ENCODE peak calls at places on chromosomes 4 and X, in five cellular contexts. B, A, O, Y and J are unnamed samples.

GRCh38 chr4:115537387-115537786 is 424.0 kb upstream of the NDST4 start:
- DNase-seq in B (no peak), A (peak), O (peak), Y (peak), J (peak)

GRCh38 chr4:23934223-23934622 is 44.4 kb upstream of the PPARGC1A start:
- DNase-seq in B (no peak), A (no peak), O (no peak), Y (no peak), J (no peak)

GRCh38 chr4:94877973-94878372 is 120.2 kb downstream of the BMPR1B start:
- DNase-seq in B (peak), A (no peak), O (peak), Y (peak), J (peak)

GRCh38 chr4:41189076-41189475 is 25.3 kb downstream of the APBB2 start:
- DNase-seq in B (peak), A (no peak), O (peak), Y (no peak), J (no peak)

GRCh38 chr4:26452565-26453531 is 37.4 kb downstream of the CCKAR start:
- DNase-seq in B (no peak), A (no peak), O (no peak), Y (no peak), J (no peak)

GRCh38 chr4:181939199-181939945 is 303.8 kb upstream of the TENM3 start:
- DNase-seq in B (peak), A (no peak), O (peak), Y (no peak), J (peak)

GRCh38 chr4:84938316-84938715 is 28.2 kb downstream of the WDFY3 start:
- DNase-seq in B (peak), A (no peak), O (peak), Y (peak), J (peak)

GRCh38 chr4:4641661-4642180 is 99.9 kb upstream of the STX18 start:
- DNase-seq in B (no peak), A (no peak), O (no peak), Y (no peak), J (no peak)

GRCh38 chrX:47278684-47279083 is 45.9 kb downstream of the USP11 start:
- DNase-seq in B (peak), A (no peak), O (peak), Y (peak), J (peak)

GRCh38 chr4:83644677-83645639 is 109.0 kb downstream of the GPAT3 start:
- DNase-seq in B (peak), A (peak), O (peak), Y (peak), J (peak)

GRCh38 chr4:123816970-123817688 is 420.5 kb downstream of the SPRY1 start:
- DNase-seq in B (no peak), A (no peak), O (no peak), Y (no peak), J (peak)

GRCh38 chrX:75228854-75229253 is 45.0 kb upstream of the UPRT start:
- DNase-seq in B (no peak), A (no peak), O (no peak), Y (no peak), J (no peak)

GRCh38 chr4:16942491-16942890 is 44.0 kb upstream of the LDB2 start:
- DNase-seq in B (no peak), A (peak), O (no peak), Y (no peak), J (no peak)

GRCh38 chr4:74114234-74114633 is 15.2 kb upstream of the CXCL2 start:
- DNase-seq in B (peak), A (no peak), O (peak), Y (peak), J (peak)

GRCh38 chrX:5971300-5971699 is 257.4 kb downstream of the NLGN4X start:
- DNase-seq in B (no peak), A (no peak), O (peak), Y (no peak), J (no peak)

GRCh38 chr4:56681158-56681848 is at the start of gene HOPX:
- DNase-seq in B (no peak), A (no peak), O (peak), Y (peak), J (no peak)

GRCh38 chr4:114383721-114384120 is 214.9 kb upstream of the UGT8 start:
- DNase-seq in B (peak), A (peak), O (peak), Y (peak), J (peak)

GRCh38 chrX:12372111-12372510 is 233.8 kb downstream of the FRMPD4 start:
- DNase-seq in B (peak), A (no peak), O (peak), Y (peak), J (no peak)

GRCh38 chrX:133911816-133912495 is 73.4 kb downstream of the GPC3 start:
- DNase-seq in B (no peak), A (no peak), O (no peak), Y (no peak), J (no peak)

GRCh38 chrX:46298821-46299220 is 246.4 kb downstream of the ZNF674 start:
- DNase-seq in B (peak), A (no peak), O (peak), Y (no peak), J (peak)

GRCh38 chr4:67546971-67547370 is 1.7 kb upstream of the CENPC start:
- DNase-seq in B (no peak), A (no peak), O (no peak), Y (no peak), J (no peak)

GRCh38 chr4:3418029-3418762 is 23.6 kb upstream of the HGFAC start:
- DNase-seq in B (no peak), A (no peak), O (no peak), Y (peak), J (no peak)

GRCh38 chr4:2290974-2291704 is 29.2 kb upstream of the MXD4 start:
- DNase-seq in B (no peak), A (no peak), O (no peak), Y (no peak), J (no peak)

GRCh38 chr4:163395758-163396157 is 52.1 kb downstream of the NPY5R start:
- DNase-seq in B (no peak), A (no peak), O (no peak), Y (no peak), J (no peak)

GRCh38 chr4:15385515-15385914 is 42.3 kb upstream of the C1QTNF7 start:
- DNase-seq in B (no peak), A (no peak), O (no peak), Y (no peak), J (no peak)
- H2AFZ ChIP-seq in B (no peak), A (no peak), O (no peak), Y (no peak), J (no peak)

GRCh38 chr4:89586318-89586717 is 250.6 kb downstream of the SNCA start:
- DNase-seq in B (no peak), A (no peak), O (no peak), Y (no peak), J (no peak)
- H2AFZ ChIP-seq in B (no peak), A (no peak), O (no peak), Y (no peak), J (no peak)

GRCh38 chr4:119025916-119026661 is 109.5 kb upstream of the MYOZ2 start:
- DNase-seq in B (peak), A (peak), O (peak), Y (peak), J (peak)

GRCh38 chr4:119027815-119028214 is 107.8 kb upstream of the MYOZ2 start:
- DNase-seq in B (no peak), A (no peak), O (no peak), Y (no peak), J (no peak)

GRCh38 chr4:119024102-119024501 is 111.5 kb upstream of the MYOZ2 start:
- DNase-seq in B (no peak), A (no peak), O (no peak), Y (no peak), J (no peak)

GRCh38 chr4:119026662-119027444 is 108.8 kb upstream of the MYOZ2 start:
- DNase-seq in B (no peak), A (no peak), O (no peak), Y (no peak), J (peak)

DNA sequence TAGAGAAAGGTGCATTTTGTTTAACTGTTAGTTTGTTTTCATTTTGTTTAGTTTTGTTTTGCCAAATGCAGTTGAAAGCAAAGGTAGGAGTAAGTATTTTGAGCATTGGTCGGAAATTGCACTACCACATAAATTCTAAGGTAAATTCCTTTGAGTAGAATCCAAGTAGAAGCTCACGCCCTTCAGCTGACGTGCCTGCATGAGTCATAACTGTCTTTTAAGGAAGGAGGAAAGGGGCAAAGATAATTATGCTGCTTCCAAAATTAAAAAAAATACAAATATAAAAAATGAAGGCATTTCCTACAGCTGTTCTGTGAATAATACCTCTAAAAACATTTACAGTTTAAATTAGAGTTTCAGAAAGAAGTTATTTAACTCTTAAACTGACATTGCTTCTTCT is 110.2 kb upstream of the MYOZ2 start:
- DNase-seq in B (peak), A (peak), O (peak), Y (peak), J (peak)
- H2AFZ ChIP-seq in B (no peak), A (peak), O (no peak), Y (peak), J (peak)

GRCh38 chr4:169335331-169335730 is 64.6 kb upstream of the SH3RF1 start:
- DNase-seq in B (peak), A (no peak), O (peak), Y (peak), J (peak)
- H2AFZ ChIP-seq in B (peak), A (peak), O (no peak), Y (peak), J (no peak)

GRCh38 chrX:124346064-124346876 is at the start of gene SH2D1A:
- DNase-seq in B (no peak), A (no peak), O (no peak), Y (no peak), J (peak)
- H2AFZ ChIP-seq in B (peak), A (no peak), O (no peak), Y (no peak), J (no peak)